ENCODE peak calls at places on chromosome 5, in four cellular contexts. One of them, this sample, is unnamed.

GRCh38 chr5:132639706-132640130 is 18.3 kb upstream of the IL13 start:
- DNase-seq in AG04450: no peak
- DNase-seq in CD8-positive, alpha-beta T cell: no peak
- DNase-seq in fibroblast of lung: no peak
- DNase-seq in this sample: no peak

GRCh38 chr5:81848368-81848767 is 97.5 kb upstream of the SSBP2 start:
- DNase-seq in AG04450: no peak
- DNase-seq in CD8-positive, alpha-beta T cell: no peak
- DNase-seq in fibroblast of lung: peak; percentile 39
- DNase-seq in this sample: no peak

GRCh38 chr5:57817001-57817453 is 334.4 kb upstream of the ACTBL2 start:
- DNase-seq in AG04450: no peak
- DNase-seq in CD8-positive, alpha-beta T cell: no peak
- DNase-seq in fibroblast of lung: peak; percentile 26
- DNase-seq in this sample: no peak

GRCh38 chr5:15013654-15014463 is 142.3 kb upstream of the ANKH start:
- DNase-seq in AG04450: peak; percentile 42
- DNase-seq in CD8-positive, alpha-beta T cell: no peak
- DNase-seq in fibroblast of lung: peak; percentile 84
- DNase-seq in this sample: no peak

GRCh38 chr5:136006767-136007251 is 22.0 kb upstream of the TGFBI start:
- DNase-seq in AG04450: no peak
- DNase-seq in CD8-positive, alpha-beta T cell: no peak
- DNase-seq in fibroblast of lung: peak; percentile 78
- DNase-seq in this sample: no peak

GRCh38 chr5:125093776-125094175 is 347.3 kb upstream of the ZNF608 start:
- DNase-seq in AG04450: no peak
- DNase-seq in CD8-positive, alpha-beta T cell: no peak
- DNase-seq in fibroblast of lung: peak; percentile 52
- DNase-seq in this sample: no peak

GRCh38 chr5:81212211-81212687 is 20.9 kb upstream of the CKMT2 start:
- DNase-seq in AG04450: no peak
- DNase-seq in CD8-positive, alpha-beta T cell: no peak
- DNase-seq in fibroblast of lung: no peak
- DNase-seq in this sample: peak; percentile 52

GRCh38 chr5:92801921-92802320 is 779.1 kb downstream of the NR2F1-AS1 start:
- DNase-seq in AG04450: no peak
- DNase-seq in CD8-positive, alpha-beta T cell: no peak
- DNase-seq in fibroblast of lung: peak; percentile 53
- DNase-seq in this sample: no peak

GRCh38 chr5:82356808-82357671 is 78.9 kb upstream of the RPS23 start:
- DNase-seq in AG04450: peak; percentile 54
- DNase-seq in CD8-positive, alpha-beta T cell: peak; percentile 74
- DNase-seq in fibroblast of lung: peak; percentile 92
- DNase-seq in this sample: no peak

GRCh38 chr5:170639221-170639925 is 135.6 kb downstream of the KCNIP1 start:
- DNase-seq in AG04450: no peak
- DNase-seq in CD8-positive, alpha-beta T cell: no peak
- DNase-seq in fibroblast of lung: no peak
- DNase-seq in this sample: no peak

GRCh38 chr5:176611435-176611834 is 1.5 kb upstream of the GPRIN1 start:
- DNase-seq in AG04450: peak; percentile 69
- DNase-seq in CD8-positive, alpha-beta T cell: peak; percentile 60
- DNase-seq in fibroblast of lung: peak; percentile 89
- DNase-seq in this sample: no peak

GRCh38 chr5:72093231-72093630 is 14.0 kb upstream of the MAP1B start:
- DNase-seq in AG04450: no peak
- DNase-seq in CD8-positive, alpha-beta T cell: no peak
- DNase-seq in fibroblast of lung: peak; percentile 28
- DNase-seq in this sample: no peak

GRCh38 chr5:125064610-125065009 is 318.2 kb upstream of the ZNF608 start:
- DNase-seq in AG04450: no peak
- DNase-seq in CD8-positive, alpha-beta T cell: no peak
- DNase-seq in fibroblast of lung: no peak
- DNase-seq in this sample: no peak

GRCh38 chr5:9546973-9547947 is 1.4 kb upstream of the SEMA5A start:
- DNase-seq in AG04450: peak; percentile 61
- DNase-seq in CD8-positive, alpha-beta T cell: no peak
- DNase-seq in fibroblast of lung: peak; percentile 75
- DNase-seq in this sample: no peak

GRCh38 chr5:157520911-157521703 is 54.5 kb downstream of the ADAM19 start:
- DNase-seq in AG04450: no peak
- DNase-seq in CD8-positive, alpha-beta T cell: no peak
- DNase-seq in fibroblast of lung: peak; percentile 71
- DNase-seq in this sample: no peak

GRCh38 chr5:61768692-61769281 is 436.7 kb downstream of the ZSWIM6 start:
- DNase-seq in AG04450: no peak
- DNase-seq in CD8-positive, alpha-beta T cell: no peak
- DNase-seq in fibroblast of lung: no peak
- DNase-seq in this sample: no peak

GRCh38 chr5:174735498-174736350 is 11.3 kb downstream of the MSX2 start:
- DNase-seq in AG04450: no peak
- DNase-seq in CD8-positive, alpha-beta T cell: no peak
- DNase-seq in fibroblast of lung: no peak
- DNase-seq in this sample: peak; percentile 65

GRCh38 chr5:79890119-79890870 is 100.8 kb downstream of the MTX3 start:
- DNase-seq in AG04450: no peak
- DNase-seq in CD8-positive, alpha-beta T cell: no peak
- DNase-seq in fibroblast of lung: no peak
- DNase-seq in this sample: no peak

GRCh38 chr5:79886940-79887339 is 104.1 kb downstream of the MTX3 start:
- DNase-seq in AG04450: no peak
- DNase-seq in CD8-positive, alpha-beta T cell: no peak
- DNase-seq in fibroblast of lung: no peak
- DNase-seq in this sample: no peak

GRCh38 chr5:79888643-79889042 is 102.4 kb downstream of the MTX3 start:
- DNase-seq in AG04450: no peak
- DNase-seq in CD8-positive, alpha-beta T cell: no peak
- DNase-seq in fibroblast of lung: no peak
- DNase-seq in this sample: no peak

GRCh38 chr5:79890871-79891249 is 100.2 kb downstream of the MTX3 start:
- DNase-seq in AG04450: no peak
- DNase-seq in CD8-positive, alpha-beta T cell: no peak
- DNase-seq in fibroblast of lung: no peak
- DNase-seq in this sample: no peak

DNA sequence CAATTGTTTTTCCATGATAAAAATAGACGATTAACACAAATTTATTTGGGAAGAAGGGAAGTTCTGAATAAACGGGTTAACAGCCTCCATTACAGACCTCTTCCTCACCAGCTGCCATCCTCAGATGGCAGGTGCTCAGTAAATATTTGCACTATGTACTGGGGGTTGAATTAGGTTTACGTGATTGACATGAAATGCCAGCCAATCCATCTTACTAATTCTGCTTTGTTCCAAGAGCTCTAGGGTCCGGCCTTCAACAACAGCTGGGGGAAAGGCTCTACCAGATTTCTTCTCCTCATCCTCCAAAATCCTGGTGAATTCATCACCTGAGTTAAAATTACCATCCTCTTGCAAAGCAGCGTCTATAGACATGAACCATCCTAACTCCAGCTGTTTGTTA is 104.6 kb downstream of the MTX3 start:
- DNase-seq in AG04450: no peak
- DNase-seq in CD8-positive, alpha-beta T cell: no peak
- DNase-seq in fibroblast of lung: no peak
- DNase-seq in this sample: no peak
- H3K9me3 ChIP-seq in AG04450: no peaks in the 10 kb centered on the region
- H3K9me3 ChIP-seq in CD8-positive, alpha-beta T cell: no peaks in the 10 kb centered on the region
- H3K9me3 ChIP-seq in fibroblast of lung: no peaks in the 10 kb centered on the region
- H3K9me3 ChIP-seq in this sample: no peaks in the 10 kb centered on the region

GRCh38 chr5:73299017-73299630 is 126.1 kb downstream of the TMEM174 start:
- DNase-seq in AG04450: no peak
- DNase-seq in CD8-positive, alpha-beta T cell: no peak
- DNase-seq in fibroblast of lung: peak; percentile 31
- DNase-seq in this sample: no peak
- H3K9me3 ChIP-seq in AG04450: peaks cover 22% of the 10 kb centered on the region
- H3K9me3 ChIP-seq in CD8-positive, alpha-beta T cell: no peaks in the 10 kb centered on the region
- H3K9me3 ChIP-seq in fibroblast of lung: no peaks in the 10 kb centered on the region
- H3K9me3 ChIP-seq in this sample: no peaks in the 10 kb centered on the region

GRCh38 chr5:178990491-178990890 is 4.6 kb downstream of the GRM6 start:
- DNase-seq in AG04450: no peak
- DNase-seq in CD8-positive, alpha-beta T cell: no peak
- DNase-seq in fibroblast of lung: no peak
- DNase-seq in this sample: no peak
- H3K9me3 ChIP-seq in AG04450: peaks cover 92% of the 10 kb centered on the region
- H3K9me3 ChIP-seq in CD8-positive, alpha-beta T cell: no peaks in the 10 kb centered on the region
- H3K9me3 ChIP-seq in fibroblast of lung: no peaks in the 10 kb centered on the region
- H3K9me3 ChIP-seq in this sample: peaks cover 57% of the 10 kb centered on the region

DNA sequence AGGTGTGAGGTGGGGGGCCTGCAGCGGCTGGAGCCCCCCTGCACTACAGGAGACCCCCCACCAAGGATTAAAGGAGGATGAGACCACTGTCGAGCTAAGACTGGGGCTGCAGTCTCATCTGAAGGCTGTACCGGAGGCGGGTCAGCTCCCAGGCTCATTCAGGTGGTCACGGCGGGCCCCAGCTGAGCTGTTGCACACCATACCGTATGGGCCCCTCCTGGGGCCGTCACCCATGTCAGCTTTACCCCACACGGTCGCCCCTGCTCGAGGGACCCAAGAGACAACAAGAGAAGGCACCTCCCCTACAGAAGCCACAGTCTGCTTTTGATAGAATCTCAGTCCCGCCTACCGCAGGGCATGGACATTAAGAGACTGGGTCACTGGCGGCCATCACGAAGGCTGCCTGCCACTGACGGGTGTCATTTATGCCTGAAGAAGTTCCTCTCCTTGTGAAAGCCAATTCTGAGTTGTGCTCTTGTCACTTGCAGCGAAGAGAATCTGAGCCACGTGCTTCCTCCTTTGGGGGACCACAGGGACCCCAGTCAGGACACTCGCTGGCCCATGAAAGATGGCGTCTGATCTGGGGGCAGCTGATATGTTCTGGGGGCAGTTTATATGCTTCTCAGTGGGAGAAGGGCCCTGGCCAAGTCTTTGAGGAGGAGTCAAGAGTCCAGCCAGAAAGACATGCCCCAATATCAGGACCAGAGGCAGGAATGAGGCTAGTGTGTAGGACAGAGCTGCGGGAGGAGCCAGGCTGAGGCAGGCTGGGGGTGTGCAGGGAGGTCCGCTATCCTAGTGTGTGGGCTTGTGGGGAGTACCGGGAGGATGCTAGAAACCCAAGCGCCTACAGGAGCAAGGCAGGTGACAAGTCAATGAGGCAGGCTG is 102.4 kb downstream of the ZNF354C start:
- DNase-seq in AG04450: no peak
- DNase-seq in CD8-positive, alpha-beta T cell: no peak
- DNase-seq in fibroblast of lung: no peak
- DNase-seq in this sample: peak; percentile 14
- H3K9me3 ChIP-seq in AG04450: peaks cover 18% of the 10 kb centered on the region
- H3K9me3 ChIP-seq in CD8-positive, alpha-beta T cell: no peaks in the 10 kb centered on the region
- H3K9me3 ChIP-seq in fibroblast of lung: no peaks in the 10 kb centered on the region
- H3K9me3 ChIP-seq in this sample: no peaks in the 10 kb centered on the region

GRCh38 chr5:141319699-141320098 is 885 bp downstream of the TAF7 start:
- DNase-seq in AG04450: no peak
- DNase-seq in CD8-positive, alpha-beta T cell: no peak
- DNase-seq in fibroblast of lung: no peak
- DNase-seq in this sample: no peak
- H3K9me3 ChIP-seq in AG04450: peaks cover 52% of the 10 kb centered on the region
- H3K9me3 ChIP-seq in CD8-positive, alpha-beta T cell: peaks cover 47% of the 10 kb centered on the region
- H3K9me3 ChIP-seq in fibroblast of lung: peaks cover 12% of the 10 kb centered on the region
- H3K9me3 ChIP-seq in this sample: peaks cover 96% of the 10 kb centered on the region

DNA sequence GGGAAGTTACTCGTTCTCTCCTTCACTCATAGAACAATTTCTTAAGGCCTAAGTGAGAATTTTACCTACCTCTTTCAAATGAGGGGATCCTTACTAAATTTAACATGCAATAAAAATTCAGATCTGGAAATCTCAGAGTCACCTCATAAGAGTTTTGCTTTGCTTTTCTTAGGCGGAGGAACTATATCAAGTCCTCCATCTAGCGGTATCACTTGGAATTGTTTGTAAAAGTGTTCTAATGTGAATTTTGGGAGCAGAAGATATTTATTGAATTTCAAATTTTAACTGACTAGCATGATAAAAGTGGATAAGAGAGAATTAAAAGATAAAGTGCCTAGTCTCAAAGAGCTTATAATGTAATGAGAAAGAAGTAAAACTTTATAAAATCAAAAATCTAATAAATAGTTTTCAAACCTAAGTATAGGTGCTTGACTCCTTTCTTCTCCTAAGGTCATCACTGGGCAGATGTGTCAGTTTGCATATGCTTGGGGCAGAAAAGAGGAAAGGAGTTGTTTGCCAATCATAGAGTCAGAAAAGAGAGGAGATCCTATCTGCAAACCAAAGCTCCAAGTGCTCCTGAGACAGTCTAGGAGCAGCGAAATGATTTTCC is 145.7 kb upstream of the DAB2 start:
- DNase-seq in AG04450: no peak
- DNase-seq in CD8-positive, alpha-beta T cell: no peak
- DNase-seq in fibroblast of lung: peak; percentile 70
- DNase-seq in this sample: no peak
- H3K9me3 ChIP-seq in AG04450: no peaks in the 10 kb centered on the region
- H3K9me3 ChIP-seq in CD8-positive, alpha-beta T cell: no peaks in the 10 kb centered on the region
- H3K9me3 ChIP-seq in fibroblast of lung: no peaks in the 10 kb centered on the region
- H3K9me3 ChIP-seq in this sample: no peaks in the 10 kb centered on the region

DNA sequence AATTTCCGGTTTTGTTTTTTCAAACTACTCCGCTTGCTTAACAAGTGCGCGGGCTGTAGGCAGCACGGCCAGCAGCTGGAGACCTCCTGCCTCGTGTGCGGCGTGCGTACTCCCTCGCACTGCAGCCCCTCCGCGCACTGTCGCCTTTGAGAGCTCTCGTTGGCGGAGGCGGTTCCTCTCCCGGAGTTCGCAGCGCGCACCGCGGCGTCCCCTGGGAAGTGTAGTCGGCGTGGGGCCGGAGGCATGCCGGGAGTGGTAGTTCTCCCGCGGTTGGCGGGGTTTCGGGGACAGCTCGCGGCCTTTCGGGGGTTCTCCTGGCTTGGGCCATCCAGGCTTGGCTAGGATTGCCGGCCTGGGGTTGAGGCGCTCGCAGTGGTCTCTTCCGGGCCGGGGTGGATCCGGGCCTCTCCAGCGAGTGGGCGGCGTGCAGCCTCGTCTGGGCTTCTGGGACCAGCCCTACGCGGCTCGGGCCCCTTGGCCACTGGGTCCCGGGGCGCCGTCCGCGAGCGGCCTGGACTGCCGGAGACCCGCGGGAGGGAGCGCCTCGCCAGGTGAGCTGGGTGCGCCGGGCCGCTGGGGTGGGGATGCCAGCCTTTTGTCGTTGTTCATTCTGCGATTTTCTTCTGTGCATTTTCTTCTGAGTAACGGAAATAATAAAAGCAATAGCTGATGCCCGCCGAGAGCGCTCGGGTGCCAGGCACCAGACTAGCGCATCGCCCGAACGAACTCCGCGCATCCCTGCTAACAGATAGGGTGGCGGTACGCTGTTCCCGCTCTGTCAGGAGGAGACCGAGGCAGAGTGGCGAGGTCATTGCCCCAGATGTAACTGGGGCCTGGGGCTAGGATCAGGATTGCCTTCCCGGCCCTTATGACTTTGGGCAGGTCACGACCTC is at the start of gene ZNF354C:
- DNase-seq in AG04450: peak; percentile 74
- DNase-seq in CD8-positive, alpha-beta T cell: peak; percentile 89
- DNase-seq in fibroblast of lung: peak; percentile 90
- DNase-seq in this sample: peak; percentile 96
- H3K9me3 ChIP-seq in AG04450: peaks cover 47% of the 10 kb centered on the region
- H3K9me3 ChIP-seq in CD8-positive, alpha-beta T cell: no peaks in the 10 kb centered on the region
- H3K9me3 ChIP-seq in fibroblast of lung: no peaks in the 10 kb centered on the region
- H3K9me3 ChIP-seq in this sample: peaks cover 24% of the 10 kb centered on the region

This sample was measured in left lung.